ENCODE peak calls at places on chromosome 2, in four cellular contexts. M is IMR-90, D is H1, P is H9. B is an unnamed sample.
A peak's percentile ranks its signal among the peaks of the same experiment; 100 is the strongest.

GRCh38 chr2:96374211-96374951 is 38.8 kb downstream of the NCAPH start:
- DNase-seq in M (peak; percentile 39), D (no peak), P (no peak), B (no peak)

GRCh38 chr2:85154048-85154753 is 21.0 kb downstream of the TCF7L1 start:
- DNase-seq in M (peak; percentile 81), D (no peak), P (no peak), B (no peak)

GRCh38 chr2:118738524-118739308 is 108.7 kb downstream of the EN1 start:
- DNase-seq in M (peak; percentile 98), D (no peak), P (peak; percentile 44), B (peak; percentile 59)

GRCh38 chr2:84900951-84901350 is 4.5 kb upstream of the TMSB10 start:
- DNase-seq in M (no peak), D (no peak), P (no peak), B (no peak)

GRCh38 chr2:71995067-71995665 is 152.5 kb downstream of the CYP26B1 start:
- DNase-seq in M (peak; percentile 5), D (no peak), P (no peak), B (peak; percentile 50)

GRCh38 chr2:127400533-127400896 is 12.7 kb upstream of the MAP3K2 start:
- DNase-seq in M (no peak), D (no peak), P (no peak), B (no peak)

GRCh38 chr2:164479460-164479859 is 141.8 kb downstream of the GRB14 start:
- DNase-seq in M (peak; percentile 22), D (no peak), P (peak; percentile 30), B (peak; percentile 54)

GRCh38 chr2:207121784-207122183 is 44.0 kb downstream of the KLF7 start:
- DNase-seq in M (peak; percentile 85), D (no peak), P (no peak), B (peak; percentile 60)

GRCh38 chr2:231413921-231414476 is 18.5 kb downstream of the B3GNT7 start:
- DNase-seq in M (no peak), D (no peak), P (no peak), B (no peak)

GRCh38 chr2:174246944-174247381 is 1.4 kb downstream of the OLA1 start:
- DNase-seq in M (no peak), D (no peak), P (no peak), B (no peak)

GRCh38 chr2:216299588-216299987 is 72.7 kb downstream of the MARCHF4 start:
- DNase-seq in M (peak; percentile 64), D (no peak), P (no peak), B (no peak)

GRCh38 chr2:161170917-161171594 is 10.8 kb downstream of the TANK start:
- DNase-seq in M (no peak), D (no peak), P (no peak), B (no peak)

GRCh38 chr2:214731008-214731407 is 78.5 kb downstream of the BARD1 start:
- DNase-seq in M (no peak), D (no peak), P (no peak), B (peak; percentile 6)

GRCh38 chr2:69741281-69742169 is at the start of gene ANXA4:
- DNase-seq in M (peak; percentile 74), D (peak; percentile 36), P (peak; percentile 69), B (peak; percentile 65)

GRCh38 chr2:182320106-182320505 is 106.7 kb downstream of the PDE1A start:
- DNase-seq in M (no peak), D (no peak), P (no peak), B (no peak)

GRCh38 chr2:11123856-11124759 is 31.2 kb upstream of the SLC66A3 start:
- DNase-seq in M (peak; percentile 44), D (peak; percentile 47), P (peak; percentile 82), B (peak; percentile 69)

GRCh38 chr2:40751981-40752380 is 300.1 kb upstream of the SLC8A1 start:
- DNase-seq in M (peak; percentile 27), D (no peak), P (no peak), B (no peak)

GRCh38 chr2:19988600-19988999 is 1.3 kb downstream of the WDR35 start:
- DNase-seq in M (peak; percentile 34), D (no peak), P (no peak), B (no peak)

GRCh38 chr2:233565685-233566140 is 869 bp downstream of the USP40 start:
- DNase-seq in M (no peak), D (no peak), P (no peak), B (no peak)

GRCh38 chr2:207786956-207787516 is 17.3 kb upstream of the FZD5 start:
- DNase-seq in M (no peak), D (no peak), P (no peak), B (no peak)

GRCh38 chr2:239940861-239941570 is 84.1 kb downstream of the NDUFA10 start:
- DNase-seq in M (no peak), D (no peak), P (no peak), B (no peak)

GRCh38 chr2:161238559-161239415 is 69.4 kb upstream of the PSMD14 start:
- DNase-seq in M (peak; percentile 23), D (peak; percentile 65), P (peak; percentile 89), B (peak; percentile 93)

GRCh38 chr2:30190637-30191036 is 40.7 kb upstream of the LBH start:
- DNase-seq in M (no peak), D (no peak), P (peak; percentile 45), B (no peak)

GRCh38 chr2:11719230-11719977 is 27.0 kb upstream of the LPIN1 start:
- DNase-seq in M (no peak), D (no peak), P (no peak), B (no peak)

GRCh38 chr2:133642831-133643230 is 74.6 kb upstream of the NCKAP5 start:
- DNase-seq in M (peak; percentile 54), D (no peak), P (no peak), B (no peak)

GRCh38 chr2:39686470-39686869 is 20.8 kb downstream of the TMEM178A start:
- DNase-seq in M (no peak), D (no peak), P (no peak), B (peak; percentile 50)

GRCh38 chr2:114082731-114083433 is 193.0 kb downstream of the ACTR3 start:
- DNase-seq in M (no peak), D (no peak), P (no peak), B (no peak)

GRCh38 chr2:232624554-232624842 is 8.9 kb upstream of the EFHD1 start:
- DNase-seq in M (no peak), D (no peak), P (no peak), B (peak; percentile 34)

GRCh38 chr2:219309278-219309677 is at the start of gene PTPRN:
- DNase-seq in M (peak; percentile 87), D (no peak), P (peak; percentile 92), B (peak; percentile 87)

GRCh38 chr2:124325667-124326425 is 300.8 kb downstream of the CNTNAP5 start:
- DNase-seq in M (no peak), D (no peak), P (no peak), B (peak; percentile 37)

GRCh38 chr2:196592912-196593881 is 46.3 kb upstream of the CCDC150 start:
- DNase-seq in M (peak; percentile 57), D (no peak), P (peak; percentile 66), B (peak; percentile 79)

GRCh38 chr2:215833531-215834162 is 179.7 kb downstream of the MREG start:
- DNase-seq in M (peak; percentile 87), D (no peak), P (no peak), B (peak; percentile 66)

GRCh38 chr2:212961255-212961654 is 190.2 kb downstream of the IKZF2 start:
- DNase-seq in M (no peak), D (no peak), P (no peak), B (peak; percentile 65)

GRCh38 chr2:229856416-229856815 is 65.4 kb downstream of the TRIP12 start:
- DNase-seq in M (no peak), D (no peak), P (no peak), B (no peak)

GRCh38 chr2:123116595-123116994 is 908.5 kb upstream of the CNTNAP5 start:
- DNase-seq in M (no peak), D (no peak), P (no peak), B (no peak)

GRCh38 chr2:182186132-182186735 is 200.6 kb downstream of the PPP1R1C start:
- DNase-seq in M (peak; percentile 34), D (no peak), P (no peak), B (peak; percentile 21)

GRCh38 chr2:55239656-55240222 is 7.3 kb downstream of the RPS27A start:
- DNase-seq in M (no peak), D (no peak), P (no peak), B (no peak)

GRCh38 chr2:54404270-54404669 is 51.9 kb upstream of the SPTBN1 start:
- DNase-seq in M (peak; percentile 58), D (no peak), P (no peak), B (no peak)

GRCh38 chr2:62207480-62207879 is 11.6 kb downstream of the B3GNT2 start:
- DNase-seq in M (no peak), D (no peak), P (no peak), B (no peak)

GRCh38 chr2:62208082-62208757 is 12.3 kb downstream of the B3GNT2 start:
- DNase-seq in M (no peak), D (no peak), P (no peak), B (no peak)

GRCh38 chr2:62204998-62205496 is 9.1 kb downstream of the B3GNT2 start:
- DNase-seq in M (no peak), D (no peak), P (no peak), B (no peak)

GRCh38 chr2:62205554-62205953 is 9.6 kb downstream of the B3GNT2 start:
- DNase-seq in M (no peak), D (no peak), P (no peak), B (no peak)

GRCh38 chr2:62206024-62206423 is 10.1 kb downstream of the B3GNT2 start:
- DNase-seq in M (no peak), D (no peak), P (no peak), B (no peak)
- H3K79me1 ChIP-seq in M (peaks cover 37% of the 10 kb centered on the region), D (peaks cover 23% of the 10 kb centered on the region), P (peaks cover 3% of the 10 kb centered on the region), B (peaks cover 15% of the 10 kb centered on the region)

DNA sequence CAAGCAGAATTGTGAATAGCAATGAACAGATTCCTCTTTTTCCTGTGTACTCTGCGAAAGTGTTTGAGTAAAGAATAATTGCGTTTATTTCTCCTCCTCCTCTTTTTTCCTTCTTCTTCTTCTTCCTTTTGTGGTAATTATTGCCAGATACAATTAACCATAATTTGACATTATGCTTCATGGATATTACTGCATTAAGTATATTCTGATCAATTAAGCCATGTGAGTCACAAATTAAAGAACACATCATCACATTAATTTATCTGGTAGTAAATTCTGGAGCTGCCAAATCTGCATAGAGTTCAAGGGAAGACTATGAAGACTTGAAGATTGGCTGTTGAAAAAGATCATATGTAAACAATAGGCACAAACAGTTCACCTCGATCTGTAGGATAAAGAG is 72.9 kb upstream of the TFPI start:
- DNase-seq in M (no peak), D (no peak), P (no peak), B (no peak)
- H3K56ac ChIP-seq in M (no peak overlapping the region), D (no peak overlapping the region), P (no peak overlapping the region), B (no peak overlapping the region)

GRCh38 chr2:238688197-238689153 is 159.4 kb upstream of the TWIST2 start:
- DNase-seq in M (no peak), D (no peak), P (no peak), B (no peak)

GRCh38 chr2:238691596-238692491 is 156.0 kb upstream of the TWIST2 start:
- DNase-seq in M (no peak), D (no peak), P (no peak), B (no peak)

GRCh38 chr2:238689331-238689730 is 158.6 kb upstream of the TWIST2 start:
- DNase-seq in M (no peak), D (no peak), P (no peak), B (no peak)

GRCh38 chr2:238690673-238690965 is 157.3 kb upstream of the TWIST2 start:
- DNase-seq in M (no peak), D (no peak), P (no peak), B (no peak)

GRCh38 chr2:238689871-238690672 is 157.8 kb upstream of the TWIST2 start:
- DNase-seq in M (no peak), D (no peak), P (no peak), B (no peak)
- H3K79me1 ChIP-seq in M (no peaks in the 10 kb centered on the region), D (no peaks in the 10 kb centered on the region), P (no peaks in the 10 kb centered on the region), B (no peaks in the 10 kb centered on the region)

GRCh38 chr2:43890855-43891254 is 52.1 kb downstream of the ABCG8 start:
- DNase-seq in M (peak; percentile 49), D (no peak), P (no peak), B (no peak)
- H3K56ac ChIP-seq in M (no peak overlapping the region), D (no peak overlapping the region), P (no peak overlapping the region), B (no peak overlapping the region)